ENCODE peak calls at places on chromosome 1, in eight cellular contexts. One of them, this sample, is unnamed.

GRCh38 chr1:220990417-220991337 is 111.4 kb downstream of the HLX start:
- DNase-seq in fibroblast of the aortic adventitia: peak
- DNase-seq in GM20000: no peak
- DNase-seq in K562: peak
- DNase-seq in adrenal gland: no peak
- DNase-seq in Right ventricle myocardium inferior: no peak
- DNase-seq in choroid plexus epithelial cell: peak
- DNase-seq in Calu3: no peak
- DNase-seq in this sample: no peak

GRCh38 chr1:95233321-95233736 is 681 bp upstream of the RWDD3 start:
- DNase-seq in GM20000: no peak
- DNase-seq in Calu3: peak
- DNase-seq in adrenal gland: peak
- DNase-seq in choroid plexus epithelial cell: peak
- DNase-seq in Right ventricle myocardium inferior: peak
- DNase-seq in fibroblast of the aortic adventitia: no peak
- DNase-seq in K562: no peak
- DNase-seq in this sample: no peak

GRCh38 chr1:79749607-79750006 is 743.1 kb upstream of the ADGRL4 start:
- DNase-seq in GM20000: no peak
- DNase-seq in K562: no peak
- DNase-seq in Right ventricle myocardium inferior: no peak
- DNase-seq in fibroblast of the aortic adventitia: no peak
- DNase-seq in choroid plexus epithelial cell: no peak
- DNase-seq in Calu3: no peak
- DNase-seq in adrenal gland: no peak
- DNase-seq in this sample: no peak

GRCh38 chr1:31410871-31411270 is 2.1 kb upstream of the SERINC2 start:
- DNase-seq in choroid plexus epithelial cell: peak
- DNase-seq in K562: no peak
- DNase-seq in adrenal gland: no peak
- DNase-seq in Right ventricle myocardium inferior: no peak
- DNase-seq in fibroblast of the aortic adventitia: peak
- DNase-seq in Calu3: no peak
- DNase-seq in GM20000: no peak
- DNase-seq in this sample: no peak

GRCh38 chr1:94236021-94236491 is 1.3 kb downstream of the ARHGAP29 start:
- DNase-seq in fibroblast of the aortic adventitia: peak
- DNase-seq in K562: no peak
- DNase-seq in Right ventricle myocardium inferior: no peak
- DNase-seq in Calu3: no peak
- DNase-seq in GM20000: no peak
- DNase-seq in adrenal gland: no peak
- DNase-seq in choroid plexus epithelial cell: peak
- DNase-seq in this sample: no peak

GRCh38 chr1:244302889-244303609 is 148.7 kb downstream of the ADSS2 start:
- DNase-seq in Right ventricle myocardium inferior: no peak
- DNase-seq in K562: peak
- DNase-seq in GM20000: no peak
- DNase-seq in fibroblast of the aortic adventitia: peak
- DNase-seq in choroid plexus epithelial cell: peak
- DNase-seq in adrenal gland: no peak
- DNase-seq in Calu3: peak
- DNase-seq in this sample: no peak

GRCh38 chr1:185338719-185339622 is 21.9 kb upstream of the IVNS1ABP start:
- DNase-seq in GM20000: peak
- DNase-seq in choroid plexus epithelial cell: peak
- DNase-seq in Right ventricle myocardium inferior: no peak
- DNase-seq in Calu3: no peak
- DNase-seq in adrenal gland: peak
- DNase-seq in fibroblast of the aortic adventitia: no peak
- DNase-seq in K562: no peak
- DNase-seq in this sample: no peak

GRCh38 chr1:87179076-87179475 is 149.6 kb upstream of the LMO4 start:
- DNase-seq in Calu3: no peak
- DNase-seq in Right ventricle myocardium inferior: no peak
- DNase-seq in adrenal gland: no peak
- DNase-seq in choroid plexus epithelial cell: no peak
- DNase-seq in fibroblast of the aortic adventitia: no peak
- DNase-seq in GM20000: no peak
- DNase-seq in K562: no peak
- DNase-seq in this sample: no peak

GRCh38 chr1:108865316-108865910 is 8.5 kb upstream of the AKNAD1 start:
- DNase-seq in fibroblast of the aortic adventitia: no peak
- DNase-seq in Calu3: no peak
- DNase-seq in adrenal gland: no peak
- DNase-seq in Right ventricle myocardium inferior: no peak
- DNase-seq in K562: no peak
- DNase-seq in GM20000: no peak
- DNase-seq in choroid plexus epithelial cell: no peak
- DNase-seq in this sample: no peak

GRCh38 chr1:94727846-94728715 is 92.1 kb upstream of the SLC44A3 start:
- DNase-seq in fibroblast of the aortic adventitia: peak
- DNase-seq in GM20000: no peak
- DNase-seq in choroid plexus epithelial cell: peak
- DNase-seq in Right ventricle myocardium inferior: no peak
- DNase-seq in K562: no peak
- DNase-seq in Calu3: peak
- DNase-seq in adrenal gland: no peak
- DNase-seq in this sample: no peak

GRCh38 chr1:204360314-204360713 is 585 bp upstream of the PLEKHA6 start:
- DNase-seq in choroid plexus epithelial cell: no peak
- DNase-seq in adrenal gland: no peak
- DNase-seq in fibroblast of the aortic adventitia: no peak
- DNase-seq in K562: no peak
- DNase-seq in Right ventricle myocardium inferior: no peak
- DNase-seq in Calu3: no peak
- DNase-seq in GM20000: no peak
- DNase-seq in this sample: no peak

GRCh38 chr1:115929846-115930245 is 46.5 kb upstream of the SLC22A15 start:
- DNase-seq in adrenal gland: peak
- DNase-seq in choroid plexus epithelial cell: peak
- DNase-seq in K562: no peak
- DNase-seq in Calu3: no peak
- DNase-seq in GM20000: no peak
- DNase-seq in Right ventricle myocardium inferior: no peak
- DNase-seq in fibroblast of the aortic adventitia: peak
- DNase-seq in this sample: no peak

This sample was measured in NCI-H2081 treated with DMSO at 0.1 percent for 48 hours.